ENCODE peak calls at places on chromosomes 4 and X, in six cellular contexts. M is stimulated activated CD8-positive, alpha-beta memory T cell treated with anti-CD3 and anti-CD28 coated beads, Interleukin-12 subunit alpha, Interleukin-12 subunit beta, amount 100 ng/mL, for 4 hours; Q is colonic mucosa; H is HCEC 1CT; Y is NCI-H524; W is GDM1. X is an unnamed sample.

GRCh38 chrX:154321624-154322023 is 26.0 kb downstream of the TKTL1 start:
- DNase-seq in W (no peak), Q (no peak), Y (peak), M (no peak), H (no peak), X (peak)

GRCh38 chr4:108531461-108531860 is 88.9 kb upstream of the RPL34 start:
- DNase-seq in H (no peak), W (no peak), Q (no peak), Y (no peak), M (no peak), X (no peak)

GRCh38 chr4:5660185-5660584 is 48.2 kb downstream of the EVC2 start:
- DNase-seq in Y (no peak), M (no peak), H (no peak), W (no peak), Q (no peak), X (no peak)

GRCh38 chr4:183348706-183349659 is 26.8 kb upstream of the CLDN24 start:
- DNase-seq in H (peak), M (no peak), Q (no peak), Y (no peak), W (no peak), X (no peak)

GRCh38 chr4:28973591-28974350 is 1746.4 kb upstream of the PCDH7 start:
- DNase-seq in M (no peak), Y (no peak), H (peak), Q (no peak), W (no peak), X (no peak)

GRCh38 chr4:25107827-25108516 is 52.3 kb downstream of the SEPSECS start:
- DNase-seq in W (no peak), M (no peak), H (no peak), Q (no peak), Y (peak), X (no peak)

GRCh38 chrX:30910124-30910860 is 21.2 kb upstream of the TAB3 start:
- DNase-seq in H (no peak), W (peak), Q (no peak), Y (no peak), M (no peak), X (no peak)

GRCh38 chr4:66872696-66873095 is 672.6 kb downstream of the CENPC start:
- DNase-seq in H (no peak), M (no peak), W (no peak), Y (no peak), Q (no peak), X (no peak)

GRCh38 chr4:112029642-112030235 is 115.5 kb upstream of the FAM241A start:
- DNase-seq in M (no peak), W (no peak), Q (no peak), H (peak), Y (peak), X (peak)

X was measured in WERI-Rb-1.